ENCODE peak calls at places on chromosomes 3 and 15, in nine cellular contexts. One of them, this sample, is unnamed. For H3K27me3 and H3K36me3, the result is how much of the 10 kb centered on the place peaks cover.

GRCh38 chr3:139534444-139534812 is 5.1 kb downstream of the RBP1 start:
- DNase-seq in aorta: no peak
- DNase-seq in GM23248: peak
- DNase-seq in mesendoderm: no peak
- DNase-seq in adrenal gland: peak
- DNase-seq in IMR-90: peak
- DNase-seq in esophagus muscularis mucosa: no peak
- DNase-seq in GM06990: no peak
- DNase-seq in brain microvascular endothelial cell: peak
- DNase-seq in this sample: peak

GRCh38 chr3:57061556-57061955 is 1.1 kb downstream of the SPATA12 start:
- DNase-seq in esophagus muscularis mucosa: no peak
- DNase-seq in aorta: no peak
- DNase-seq in GM06990: no peak
- DNase-seq in GM23248: no peak
- DNase-seq in adrenal gland: no peak
- DNase-seq in brain microvascular endothelial cell: no peak
- DNase-seq in IMR-90: no peak
- DNase-seq in mesendoderm: no peak
- DNase-seq in this sample: no peak

GRCh38 chr3:174218011-174218410 is 641.1 kb upstream of the NAALADL2 start:
- DNase-seq in esophagus muscularis mucosa: no peak
- DNase-seq in adrenal gland: no peak
- DNase-seq in mesendoderm: no peak
- DNase-seq in GM06990: no peak
- DNase-seq in aorta: no peak
- DNase-seq in GM23248: peak
- DNase-seq in brain microvascular endothelial cell: no peak
- DNase-seq in IMR-90: peak
- DNase-seq in this sample: no peak

GRCh38 chr15:41001524-41001923 is 48.3 kb downstream of the CHAC1 start:
- DNase-seq in mesendoderm: no peak
- DNase-seq in IMR-90: no peak
- DNase-seq in GM23248: no peak
- DNase-seq in brain microvascular endothelial cell: no peak
- DNase-seq in GM06990: no peak
- DNase-seq in aorta: no peak
- DNase-seq in esophagus muscularis mucosa: no peak
- DNase-seq in adrenal gland: peak
- DNase-seq in this sample: peak

GRCh38 chr3:54164192-54164975 is 42.0 kb downstream of the CACNA2D3 start:
- DNase-seq in GM23248: no peak
- DNase-seq in esophagus muscularis mucosa: no peak
- DNase-seq in brain microvascular endothelial cell: no peak
- DNase-seq in mesendoderm: no peak
- DNase-seq in IMR-90: no peak
- DNase-seq in adrenal gland: no peak
- DNase-seq in aorta: no peak
- DNase-seq in GM06990: no peak
- DNase-seq in this sample: no peak

GRCh38 chr3:14144423-14145075 is 19.7 kb downstream of the TMEM43 start:
- DNase-seq in esophagus muscularis mucosa: no peak
- DNase-seq in brain microvascular endothelial cell: peak
- DNase-seq in adrenal gland: peak
- DNase-seq in aorta: peak
- DNase-seq in GM06990: peak
- DNase-seq in GM23248: peak
- DNase-seq in IMR-90: peak
- DNase-seq in mesendoderm: peak
- DNase-seq in this sample: peak

GRCh38 chr15:31392761-31393401 is 66.2 kb downstream of the KLF13 start:
- DNase-seq in esophagus muscularis mucosa: no peak
- DNase-seq in adrenal gland: no peak
- DNase-seq in mesendoderm: peak
- DNase-seq in GM23248: peak
- DNase-seq in aorta: peak
- DNase-seq in IMR-90: no peak
- DNase-seq in brain microvascular endothelial cell: no peak
- DNase-seq in GM06990: peak
- DNase-seq in this sample: no peak

GRCh38 chr15:42367041-42367440 is 7.7 kb downstream of the CAPN3 start:
- DNase-seq in IMR-90: no peak
- DNase-seq in mesendoderm: no peak
- DNase-seq in aorta: no peak
- DNase-seq in GM23248: peak
- DNase-seq in adrenal gland: no peak
- DNase-seq in esophagus muscularis mucosa: no peak
- DNase-seq in brain microvascular endothelial cell: no peak
- DNase-seq in GM06990: no peak
- DNase-seq in this sample: no peak

GRCh38 chr3:141212101-141212500 is 19.5 kb upstream of the PXYLP1 start:
- DNase-seq in brain microvascular endothelial cell: no peak
- DNase-seq in GM23248: no peak
- DNase-seq in adrenal gland: no peak
- DNase-seq in mesendoderm: no peak
- DNase-seq in aorta: no peak
- DNase-seq in GM06990: no peak
- DNase-seq in IMR-90: no peak
- DNase-seq in esophagus muscularis mucosa: no peak
- DNase-seq in this sample: no peak

GRCh38 chr15:80173022-80173759 is 20.4 kb downstream of the FAH start:
- DNase-seq in adrenal gland: peak
- DNase-seq in GM23248: peak
- DNase-seq in GM06990: peak
- DNase-seq in mesendoderm: peak
- DNase-seq in IMR-90: peak
- DNase-seq in brain microvascular endothelial cell: peak
- DNase-seq in esophagus muscularis mucosa: no peak
- DNase-seq in aorta: peak
- DNase-seq in this sample: peak

GRCh38 chr3:46856576-46857471 is 6.4 kb downstream of the MYL3 start:
- DNase-seq in GM23248: no peak
- DNase-seq in aorta: peak
- DNase-seq in esophagus muscularis mucosa: no peak
- DNase-seq in IMR-90: no peak
- DNase-seq in adrenal gland: no peak
- DNase-seq in GM06990: no peak
- DNase-seq in mesendoderm: no peak
- DNase-seq in brain microvascular endothelial cell: no peak
- DNase-seq in this sample: no peak

GRCh38 chr3:191345334-191345733 is 15.0 kb upstream of the UTS2B start:
- DNase-seq in brain microvascular endothelial cell: no peak
- DNase-seq in GM23248: peak
- DNase-seq in GM06990: no peak
- DNase-seq in esophagus muscularis mucosa: no peak
- DNase-seq in aorta: no peak
- DNase-seq in IMR-90: no peak
- DNase-seq in adrenal gland: no peak
- DNase-seq in mesendoderm: no peak
- DNase-seq in this sample: no peak

GRCh38 chr3:101814835-101815234 is 34.5 kb upstream of the NFKBIZ start:
- DNase-seq in mesendoderm: no peak
- DNase-seq in GM23248: no peak
- DNase-seq in GM06990: no peak
- DNase-seq in esophagus muscularis mucosa: no peak
- DNase-seq in brain microvascular endothelial cell: no peak
- DNase-seq in aorta: no peak
- DNase-seq in IMR-90: no peak
- DNase-seq in adrenal gland: no peak
- DNase-seq in this sample: no peak

GRCh38 chr15:87609474-87609873 is 647.1 kb downstream of the NTRK3 start:
- DNase-seq in IMR-90: peak
- DNase-seq in brain microvascular endothelial cell: peak
- DNase-seq in aorta: no peak
- DNase-seq in mesendoderm: no peak
- DNase-seq in GM23248: peak
- DNase-seq in esophagus muscularis mucosa: no peak
- DNase-seq in adrenal gland: peak
- DNase-seq in GM06990: no peak
- DNase-seq in this sample: peak

GRCh38 chr3:54188176-54188791 is 65.9 kb downstream of the CACNA2D3 start:
- DNase-seq in mesendoderm: peak
- DNase-seq in esophagus muscularis mucosa: no peak
- DNase-seq in GM06990: peak
- DNase-seq in IMR-90: peak
- DNase-seq in GM23248: peak
- DNase-seq in aorta: no peak
- DNase-seq in adrenal gland: peak
- DNase-seq in brain microvascular endothelial cell: peak
- DNase-seq in this sample: peak

GRCh38 chr15:75577401-75578205 is 1.5 kb downstream of the PTPN9 start:
- DNase-seq in esophagus muscularis mucosa: no peak
- DNase-seq in brain microvascular endothelial cell: no peak
- DNase-seq in GM23248: peak
- DNase-seq in mesendoderm: no peak
- DNase-seq in aorta: no peak
- DNase-seq in GM06990: peak
- DNase-seq in adrenal gland: no peak
- DNase-seq in IMR-90: peak
- DNase-seq in this sample: peak

GRCh38 chr3:123511726-123512125 is 62.8 kb upstream of the ADCY5 start:
- DNase-seq in mesendoderm: peak
- DNase-seq in GM23248: no peak
- DNase-seq in GM06990: no peak
- DNase-seq in aorta: no peak
- DNase-seq in adrenal gland: no peak
- DNase-seq in brain microvascular endothelial cell: no peak
- DNase-seq in IMR-90: no peak
- DNase-seq in esophagus muscularis mucosa: peak
- DNase-seq in this sample: no peak

GRCh38 chr15:62163847-62164499 is 1.1 kb downstream of the C2CD4B start:
- DNase-seq in GM06990: peak
- DNase-seq in brain microvascular endothelial cell: no peak
- DNase-seq in mesendoderm: peak
- DNase-seq in adrenal gland: no peak
- DNase-seq in IMR-90: no peak
- DNase-seq in esophagus muscularis mucosa: no peak
- DNase-seq in GM23248: peak
- DNase-seq in aorta: no peak
- DNase-seq in this sample: peak
- H3K27me3 ChIP-seq in GM06990: under half
- H3K27me3 ChIP-seq in brain microvascular endothelial cell: under half
- H3K27me3 ChIP-seq in mesendoderm: under half
- H3K27me3 ChIP-seq in adrenal gland: under half
- H3K27me3 ChIP-seq in IMR-90: half or more
- H3K27me3 ChIP-seq in esophagus muscularis mucosa: under half
- H3K27me3 ChIP-seq in GM23248: under half
- H3K27me3 ChIP-seq in aorta: under half
- H3K27me3 ChIP-seq in this sample: under half

GRCh38 chr3:193645806-193646205 is 52.8 kb downstream of the OPA1 start:
- DNase-seq in GM06990: no peak
- DNase-seq in brain microvascular endothelial cell: no peak
- DNase-seq in adrenal gland: no peak
- DNase-seq in aorta: no peak
- DNase-seq in esophagus muscularis mucosa: no peak
- DNase-seq in IMR-90: no peak
- DNase-seq in mesendoderm: no peak
- DNase-seq in GM23248: no peak
- DNase-seq in this sample: no peak

GRCh38 chr3:193655827-193656433 is 62.9 kb downstream of the OPA1 start:
- DNase-seq in adrenal gland: no peak
- DNase-seq in GM06990: no peak
- DNase-seq in aorta: no peak
- DNase-seq in mesendoderm: peak
- DNase-seq in esophagus muscularis mucosa: no peak
- DNase-seq in brain microvascular endothelial cell: no peak
- DNase-seq in IMR-90: no peak
- DNase-seq in GM23248: no peak
- DNase-seq in this sample: no peak

GRCh38 chr3:193648542-193649076 is 55.6 kb downstream of the OPA1 start:
- DNase-seq in brain microvascular endothelial cell: no peak
- DNase-seq in GM23248: no peak
- DNase-seq in esophagus muscularis mucosa: no peak
- DNase-seq in GM06990: no peak
- DNase-seq in adrenal gland: no peak
- DNase-seq in mesendoderm: no peak
- DNase-seq in IMR-90: no peak
- DNase-seq in aorta: no peak
- DNase-seq in this sample: no peak

GRCh38 chr3:193656445-193656844 is 63.4 kb downstream of the OPA1 start:
- DNase-seq in aorta: no peak
- DNase-seq in esophagus muscularis mucosa: no peak
- DNase-seq in adrenal gland: no peak
- DNase-seq in GM06990: no peak
- DNase-seq in IMR-90: peak
- DNase-seq in brain microvascular endothelial cell: no peak
- DNase-seq in GM23248: no peak
- DNase-seq in mesendoderm: no peak
- DNase-seq in this sample: no peak

GRCh38 chr3:193650585-193650984 is 57.6 kb downstream of the OPA1 start:
- DNase-seq in GM06990: no peak
- DNase-seq in aorta: no peak
- DNase-seq in adrenal gland: no peak
- DNase-seq in GM23248: no peak
- DNase-seq in esophagus muscularis mucosa: no peak
- DNase-seq in IMR-90: no peak
- DNase-seq in brain microvascular endothelial cell: no peak
- DNase-seq in mesendoderm: no peak
- DNase-seq in this sample: no peak
- H3K36me3 ChIP-seq in GM06990: under half
- H3K36me3 ChIP-seq in aorta: under half
- H3K36me3 ChIP-seq in adrenal gland: under half
- H3K36me3 ChIP-seq in GM23248: half or more
- H3K36me3 ChIP-seq in esophagus muscularis mucosa: under half
- H3K36me3 ChIP-seq in IMR-90: under half
- H3K36me3 ChIP-seq in brain microvascular endothelial cell: under half
- H3K36me3 ChIP-seq in mesendoderm: under half
- H3K36me3 ChIP-seq in this sample: half or more

GRCh38 chr3:131260525-131260924 is 121.0 kb upstream of the NUDT16 start:
- DNase-seq in IMR-90: no peak
- DNase-seq in GM23248: peak
- DNase-seq in brain microvascular endothelial cell: no peak
- DNase-seq in aorta: no peak
- DNase-seq in adrenal gland: no peak
- DNase-seq in mesendoderm: no peak
- DNase-seq in esophagus muscularis mucosa: no peak
- DNase-seq in GM06990: no peak
- DNase-seq in this sample: no peak
- H3K4me3 ChIP-seq in IMR-90: no peak
- H3K4me3 ChIP-seq in GM23248: no peak
- H3K4me3 ChIP-seq in brain microvascular endothelial cell: no peak
- H3K4me3 ChIP-seq in aorta: no peak
- H3K4me3 ChIP-seq in adrenal gland: no peak
- H3K4me3 ChIP-seq in mesendoderm: no peak
- H3K4me3 ChIP-seq in esophagus muscularis mucosa: no peak
- H3K4me3 ChIP-seq in GM06990: no peak
- H3K4me3 ChIP-seq in this sample: no peak

DNA sequence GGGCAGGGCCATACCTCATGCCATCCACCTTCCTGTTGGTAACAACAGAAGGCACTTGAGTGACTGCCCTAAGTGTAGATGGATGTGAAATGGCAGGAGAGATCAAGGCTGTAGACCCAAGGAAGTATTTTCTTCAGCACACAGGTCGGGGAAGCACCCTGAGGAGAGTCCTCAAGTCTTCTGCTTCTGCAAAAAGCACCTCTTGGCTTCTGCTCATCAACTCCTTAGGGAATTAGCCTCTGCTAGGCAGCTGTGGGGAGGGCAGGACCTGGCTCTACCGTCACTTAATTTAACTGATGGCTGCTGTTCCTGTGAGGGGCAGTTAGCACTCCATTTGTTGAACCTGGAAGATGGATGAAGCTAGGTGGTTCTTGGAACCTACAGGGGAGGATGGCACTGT is 6.9 kb upstream of the CACNA2D2 start:
- DNase-seq in esophagus muscularis mucosa: no peak
- DNase-seq in aorta: no peak
- DNase-seq in IMR-90: no peak
- DNase-seq in GM06990: no peak
- DNase-seq in GM23248: no peak
- DNase-seq in adrenal gland: no peak
- DNase-seq in mesendoderm: no peak
- DNase-seq in brain microvascular endothelial cell: no peak
- DNase-seq in this sample: no peak
- H3K27me3 ChIP-seq in esophagus muscularis mucosa: under half
- H3K27me3 ChIP-seq in aorta: under half
- H3K27me3 ChIP-seq in IMR-90: half or more
- H3K27me3 ChIP-seq in GM06990: under half
- H3K27me3 ChIP-seq in GM23248: under half
- H3K27me3 ChIP-seq in adrenal gland: under half
- H3K27me3 ChIP-seq in mesendoderm: under half
- H3K27me3 ChIP-seq in brain microvascular endothelial cell: under half
- H3K27me3 ChIP-seq in this sample: under half